ENCODE peak calls at places on chromosomes 13 and 19, in four cellular contexts. X is T-helper 17 cell, E is iPS-NIHi11, T is NCI-H345. A is an unnamed sample.

GRCh38 chr13:81677857-81678256 is 1336.9 kb upstream of the SPRY2 start:
- DNase-seq in X (no peak), E (no peak), T (no peak), A (no peak)

GRCh38 chr19:19138110-19138981 is at the start of gene TMEM161A:
- DNase-seq in X (peak; percentile 81), E (peak; percentile 98), T (peak; percentile 94), A (peak; percentile 99)

GRCh38 chr13:52345048-52345447 is 60.9 kb downstream of the THSD1 start:
- DNase-seq in X (no peak), E (no peak), T (no peak), A (peak; percentile 55)

GRCh38 chr13:107124129-107124718 is 556.3 kb upstream of the ARGLU1 start:
- DNase-seq in X (no peak), E (no peak), T (peak; percentile 42), A (peak; percentile 33)

GRCh38 chr19:54179921-54180452 is 7.0 kb upstream of the TMC4 start:
- DNase-seq in X (no peak), E (peak; percentile 77), T (no peak), A (peak; percentile 83)

GRCh38 chr13:76632388-76633044 is 253.7 kb downstream of the KCTD12 start:
- DNase-seq in X (no peak), E (peak; percentile 49), T (no peak), A (peak; percentile 81)

GRCh38 chr19:46134527-46134926 is 10.0 kb upstream of the IGFL3 start:
- DNase-seq in X (no peak), E (no peak), T (peak; percentile 1), A (no peak)

GRCh38 chr19:42272989-42273406 is 3.9 kb downstream of the CIC start:
- DNase-seq in X (no peak), E (no peak), T (no peak), A (no peak)

GRCh38 chr19:39078436-39079200 is 5.5 kb upstream of the ACP7 start:
- DNase-seq in X (no peak), E (no peak), T (no peak), A (peak; percentile 91)

GRCh38 chr19:19740755-19741154 is 7.8 kb upstream of the ZNF14 start:
- DNase-seq in X (no peak), E (no peak), T (no peak), A (no peak)

GRCh38 chr13:23411220-23411619 is 22.3 kb downstream of the SACS start:
- DNase-seq in X (no peak), E (no peak), T (no peak), A (no peak)

GRCh38 chr13:28609936-28610335 is 49.0 kb upstream of the POMP start:
- DNase-seq in X (no peak), E (no peak), T (no peak), A (no peak)

GRCh38 chr13:66534561-66534960 is 695.6 kb downstream of the PCDH9 start:
- DNase-seq in X (no peak), E (no peak), T (no peak), A (no peak)

GRCh38 chr13:111380431-111380830 is 60.0 kb downstream of the TEX29 start:
- DNase-seq in X (no peak), E (no peak), T (no peak), A (no peak)

GRCh38 chr13:73738626-73739025 is 395.6 kb downstream of the KLF12 start:
- DNase-seq in X (no peak), E (no peak), T (no peak), A (no peak)

GRCh38 chr19:16660763-16661479 is at the start of gene TMEM38A:
- DNase-seq in X (peak; percentile 64), E (peak; percentile 75), T (peak; percentile 29), A (peak; percentile 63)

GRCh38 chr19:13051581-13052165 is 51.0 kb downstream of the LYL1 start:
- DNase-seq in X (no peak), E (peak; percentile 90), T (peak; percentile 18), A (peak; percentile 87)

GRCh38 chr19:7638802-7639465 is 2.0 kb downstream of the STXBP2 start:
- DNase-seq in X (no peak), E (no peak), T (no peak), A (no peak)

GRCh38 chr13:50708461-50708860 is 135.0 kb downstream of the DLEU7 start:
- DNase-seq in X (no peak), E (no peak), T (no peak), A (peak; percentile 61)

GRCh38 chr19:2097330-2098327 is 914 bp downstream of the IZUMO4 start:
- DNase-seq in X (peak; percentile 58), E (no peak), T (peak; percentile 38), A (no peak)

GRCh38 chr19:18119243-18120105 is 21.9 kb downstream of the MAST3 start:
- DNase-seq in X (peak; percentile 29), E (no peak), T (no peak), A (no peak)

GRCh38 chr19:55703790-55704215 is 28.8 kb downstream of the EPN1 start:
- DNase-seq in X (peak; percentile 33), E (peak; percentile 88), T (no peak), A (peak; percentile 38)

GRCh38 chr13:35191883-35192282 is 249.8 kb downstream of the NBEA start:
- DNase-seq in X (no peak), E (no peak), T (no peak), A (no peak)

GRCh38 chr13:38180670-38181069 is 169.0 kb upstream of the UFM1 start:
- DNase-seq in X (no peak), E (no peak), T (no peak), A (no peak)

GRCh38 chr13:34391071-34391470 is 551.0 kb upstream of the NBEA start:
- DNase-seq in X (no peak), E (no peak), T (no peak), A (peak; percentile 55)

GRCh38 chr13:94154362-94154761 is 325.1 kb downstream of the DCT start:
- DNase-seq in X (no peak), E (peak; percentile 31), T (no peak), A (peak; percentile 74)

GRCh38 chr13:110363009-110363408 is 55.9 kb downstream of the COL4A2 start:
- DNase-seq in X (no peak), E (peak; percentile 63), T (no peak), A (no peak)

GRCh38 chr13:51001335-51001734 is 91.7 kb downstream of the RNASEH2B start:
- DNase-seq in X (no peak), E (no peak), T (no peak), A (no peak)

GRCh38 chr19:55305983-55306562 is 19.1 kb downstream of the TMEM150B start:
- DNase-seq in X (no peak), E (no peak), T (no peak), A (no peak)

GRCh38 chr13:22198656-22199217 is 527.9 kb downstream of the FGF9 start:
- DNase-seq in X (no peak), E (no peak), T (no peak), A (no peak)

GRCh38 chr19:23481043-23481442 is 85.8 kb upstream of the ZNF91 start:
- DNase-seq in X (no peak), E (no peak), T (peak; percentile 1), A (no peak)

GRCh38 chr13:33251131-33251629 is 34.4 kb downstream of the STARD13 start:
- DNase-seq in X (no peak), E (no peak), T (no peak), A (peak; percentile 86)

GRCh38 chr19:2618611-2619010 is 83.9 kb downstream of the GNG7 start:
- DNase-seq in X (peak; percentile 26), E (no peak), T (no peak), A (no peak)

GRCh38 chr19:15015946-15016542 is 33.2 kb upstream of the CASP14 start:
- DNase-seq in X (no peak), E (peak; percentile 38), T (no peak), A (peak; percentile 36)

GRCh38 chr13:21657538-21657937 is 13.3 kb upstream of the FGF9 start:
- DNase-seq in X (no peak), E (no peak), T (no peak), A (peak; percentile 34)

GRCh38 chr13:24911135-24911524 is 147.2 kb downstream of the RNF17 start:
- DNase-seq in X (no peak), E (no peak), T (no peak), A (no peak)

A was measured in cardiac muscle cell.